ENCODE peak calls at places on chromosomes 2 and 18, in six cellular contexts. I is HT1080; E is SK-N-SH; X is stimulated activated CD4-positive, alpha-beta T cell treated with anti-CD3 and anti-CD28 coated beads, Interleukin-15, amount 100 ng/mL, for 24 hours; F is posterior cingulate gyrus; O is GM04504. Z is an unnamed sample.

GRCh38 chr2:133506962-133507361 is 61.3 kb downstream of the NCKAP5 start:
- DNase-seq in I (no peak), E (no peak), X (no peak), F (no peak), O (no peak), Z (no peak)

GRCh38 chr2:167196461-167197252 is 308.4 kb downstream of the XIRP2 start:
- DNase-seq in I (peak), E (peak), X (no peak), F (no peak), O (no peak), Z (no peak)

GRCh38 chr2:101803945-101804696 is 106.6 kb downstream of the MAP4K4 start:
- DNase-seq in I (no peak), E (peak), X (no peak), F (no peak), O (no peak), Z (no peak)

GRCh38 chr2:241665731-241666440 is 20.7 kb downstream of the DTYMK start:
- DNase-seq in I (no peak), E (no peak), X (no peak), F (peak), O (no peak), Z (peak)

GRCh38 chr18:32735781-32736180 is 37.0 kb downstream of the KLHL14 start:
- DNase-seq in I (peak), E (no peak), X (no peak), F (no peak), O (no peak), Z (peak)

GRCh38 chr2:99066075-99066557 is 75.4 kb upstream of the C2orf15 start:
- DNase-seq in I (peak), E (peak), X (no peak), F (no peak), O (peak), Z (no peak)

GRCh38 chr2:12870692-12871091 is 154.0 kb downstream of the TRIB2 start:
- DNase-seq in I (no peak), E (no peak), X (no peak), F (no peak), O (no peak), Z (no peak)

GRCh38 chr2:100235581-100235980 is 86.7 kb downstream of the LONRF2 start:
- DNase-seq in I (no peak), E (no peak), X (no peak), F (no peak), O (no peak), Z (no peak)

GRCh38 chr2:121297217-121297830 is 12.3 kb upstream of the TFCP2L1 start:
- DNase-seq in I (peak), E (peak), X (peak), F (no peak), O (no peak), Z (peak)

GRCh38 chr18:58687871-58688308 is 16.6 kb downstream of the MALT1 start:
- DNase-seq in I (no peak), E (no peak), X (peak), F (no peak), O (no peak), Z (no peak)

GRCh38 chr2:72148975-72149555 is 1.4 kb upstream of the CYP26B1 start:
- DNase-seq in I (no peak), E (peak), X (peak), F (no peak), O (no peak), Z (no peak)

GRCh38 chr2:95298471-95299111 is 1.4 kb downstream of the KCNIP3 start:
- DNase-seq in I (no peak), E (no peak), X (no peak), F (no peak), O (no peak), Z (no peak)

GRCh38 chr2:158926478-158926948 is 41.9 kb upstream of the TANC1 start:
- DNase-seq in I (peak), E (no peak), X (no peak), F (no peak), O (peak), Z (no peak)

GRCh38 chr2:146762786-146763185 is 1082.0 kb upstream of the ACVR2A start:
- DNase-seq in I (no peak), E (no peak), X (no peak), F (no peak), O (no peak), Z (no peak)

GRCh38 chr2:88999365-88999764 is 307.9 kb downstream of the RPIA start:
- DNase-seq in I (no peak), E (no peak), X (no peak), F (no peak), O (no peak), Z (no peak)

GRCh38 chr18:46013484-46014189 is 46.5 kb upstream of the EPG5 start:
- DNase-seq in I (no peak), E (no peak), X (peak), F (no peak), O (no peak), Z (no peak)

GRCh38 chr2:12704378-12704777 is 12.4 kb upstream of the TRIB2 start:
- DNase-seq in I (no peak), E (no peak), X (no peak), F (no peak), O (peak), Z (no peak)

GRCh38 chr2:182445566-182445965 is 18.7 kb upstream of the PDE1A start:
- DNase-seq in I (no peak), E (no peak), X (no peak), F (no peak), O (no peak), Z (no peak)

GRCh38 chr2:239539776-239540100 is 138.9 kb upstream of the HDAC4 start:
- DNase-seq in I (no peak), E (no peak), X (no peak), F (no peak), O (no peak), Z (no peak)

GRCh38 chr2:68714866-68715265 is 19.7 kb upstream of the ARHGAP25 start:
- DNase-seq in I (peak), E (no peak), X (peak), F (no peak), O (no peak), Z (peak)

GRCh38 chr18:10101293-10101701 is 187.5 kb downstream of the VAPA start:
- DNase-seq in I (peak), E (no peak), X (no peak), F (no peak), O (no peak), Z (no peak)

GRCh38 chr2:181784556-181784955 is 104.2 kb upstream of the NEUROD1 start:
- DNase-seq in I (peak), E (no peak), X (no peak), F (no peak), O (no peak), Z (no peak)

GRCh38 chr2:237533668-237534138 is 32.7 kb upstream of the PRLH start:
- DNase-seq in I (peak), E (no peak), X (no peak), F (no peak), O (no peak), Z (no peak)

GRCh38 chr18:77130229-77131099 is 2.1 kb downstream of the MBP start:
- DNase-seq in I (no peak), E (no peak), X (no peak), F (no peak), O (no peak), Z (no peak)

GRCh38 chr18:36045241-36045999 is 21.9 kb downstream of the RPRD1A start:
- DNase-seq in I (no peak), E (no peak), X (no peak), F (no peak), O (no peak), Z (no peak)

GRCh38 chr18:76565238-76566173 is 70.5 kb upstream of the ZNF516 start:
- DNase-seq in I (peak), E (peak), X (no peak), F (no peak), O (peak), Z (no peak)

GRCh38 chr2:203533696-203534471 is 1.2 kb downstream of the RAPH1 start:
- DNase-seq in I (peak), E (peak), X (no peak), F (no peak), O (peak), Z (no peak)

GRCh38 chr2:118388771-118389170 is 300.5 kb downstream of the INSIG2 start:
- DNase-seq in I (peak), E (no peak), X (no peak), F (no peak), O (no peak), Z (no peak)

GRCh38 chr2:30362468-30363081 is 84.5 kb upstream of the LCLAT1 start:
- DNase-seq in I (peak), E (no peak), X (no peak), F (no peak), O (no peak), Z (no peak)

GRCh38 chr2:165953306-165953654 is 296 bp downstream of the TTC21B start:
- DNase-seq in I (no peak), E (no peak), X (no peak), F (no peak), O (no peak), Z (no peak)

GRCh38 chr2:74414913-74415761 is 6.3 kb downstream of the C2orf81 start:
- DNase-seq in I (no peak), E (peak), X (peak), F (peak), O (peak), Z (no peak)

GRCh38 chr2:159600752-159601151 is 15.6 kb downstream of the BAZ2B start:
- DNase-seq in I (peak), E (no peak), X (no peak), F (no peak), O (no peak), Z (no peak)

GRCh38 chr2:52821631-52822030 is 946.0 kb upstream of the CHAC2 start:
- DNase-seq in I (peak), E (no peak), X (no peak), F (no peak), O (no peak), Z (no peak)

GRCh38 chr2:109525836-109526235 is 87.9 kb downstream of the SEPTIN10 start:
- DNase-seq in I (no peak), E (no peak), X (no peak), F (no peak), O (no peak), Z (no peak)

GRCh38 chr2:21041462-21041861 is 2.4 kb downstream of the APOB start:
- DNase-seq in I (no peak), E (no peak), X (no peak), F (no peak), O (no peak), Z (no peak)

GRCh38 chr2:33419548-33420255 is 56.7 kb upstream of the RASGRP3 start:
- DNase-seq in I (no peak), E (no peak), X (no peak), F (no peak), O (no peak), Z (no peak)

GRCh38 chr2:100895402-100895801 is 75.5 kb downstream of the NPAS2 start:
- DNase-seq in I (no peak), E (peak), X (no peak), F (peak), O (no peak), Z (peak)

GRCh38 chr2:26650713-26651457 is 9.7 kb upstream of the CIB4 start:
- DNase-seq in I (no peak), E (no peak), X (no peak), F (no peak), O (no peak), Z (no peak)

GRCh38 chr18:9825571-9826073 is 60.2 kb upstream of the TXNDC2 start:
- DNase-seq in I (peak), E (no peak), X (no peak), F (no peak), O (peak), Z (no peak)

Z was measured in anterior cingulate cortex.